ENCODE peak calls at places on chromosome 5, in five cellular contexts. J, I, O, H and B are unnamed samples.
A peak's percentile ranks its signal among the peaks of the same experiment; 100 is the strongest.

GRCh38 chr5:163434410-163434866 is 3.0 kb upstream of the CCNG1 start:
- DNase-seq in J (no peak), I (peak; percentile 61), O (peak; percentile 74), H (no peak), B (no peak)

GRCh38 chr5:11912-12311 is 80.1 kb upstream of the PLEKHG4B start:
- DNase-seq in J (no peak), I (peak; percentile 7), O (peak; percentile 33), H (no peak), B (peak; percentile 6)

GRCh38 chr5:73280821-73281746 is 108.1 kb downstream of the TMEM174 start:
- DNase-seq in J (no peak), I (peak; percentile 70), O (peak; percentile 73), H (peak; percentile 50), B (peak; percentile 46)

GRCh38 chr5:12017037-12017436 is 112.8 kb upstream of the CTNND2 start:
- DNase-seq in J (no peak), I (no peak), O (no peak), H (no peak), B (no peak)

GRCh38 chr5:14305045-14305444 is 161.9 kb downstream of the TRIO start:
- DNase-seq in J (peak; percentile 39), I (peak; percentile 81), O (peak; percentile 90), H (no peak), B (peak; percentile 57)

GRCh38 chr5:133460172-133460758 is 152.1 kb downstream of the FSTL4 start:
- DNase-seq in J (no peak), I (no peak), O (peak; percentile 10), H (peak; percentile 55), B (no peak)

GRCh38 chr5:173297813-173298212 is 30.4 kb downstream of the STC2 start:
- DNase-seq in J (no peak), I (no peak), O (no peak), H (no peak), B (no peak)

GRCh38 chr5:90783460-90784333 is 225.1 kb downstream of the ADGRV1 start:
- DNase-seq in J (peak; percentile 16), I (peak; percentile 72), O (peak; percentile 76), H (peak; percentile 43), B (peak; percentile 58)

GRCh38 chr5:136025900-136026299 is 2.9 kb upstream of the TGFBI start:
- DNase-seq in J (no peak), I (peak; percentile 95), O (peak; percentile 51), H (no peak), B (peak; percentile 90)

GRCh38 chr5:10601246-10602030 is 37.6 kb downstream of the ANKRD33B start:
- DNase-seq in J (peak; percentile 62), I (peak; percentile 97), O (peak; percentile 92), H (peak; percentile 88), B (peak; percentile 83)

GRCh38 chr5:37005252-37005651 is 128.7 kb downstream of the NIPBL start:
- DNase-seq in J (peak; percentile 35), I (peak; percentile 70), O (peak; percentile 57), H (no peak), B (peak; percentile 24)

GRCh38 chr5:60870857-60871256 is 26.8 kb upstream of the ELOVL7 start:
- DNase-seq in J (no peak), I (no peak), O (no peak), H (no peak), B (no peak)

GRCh38 chr5:141795421-141795820 is 82.8 kb downstream of the PCDH1 start:
- DNase-seq in J (no peak), I (no peak), O (no peak), H (no peak), B (no peak)

GRCh38 chr5:132199116-132199680 is 28.5 kb downstream of the P4HA2 start:
- DNase-seq in J (no peak), I (no peak), O (no peak), H (no peak), B (no peak)

GRCh38 chr5:178940569-178941360 is at the start of gene ZNF454:
- DNase-seq in J (peak; percentile 71), I (peak; percentile 86), O (peak; percentile 88), H (peak; percentile 97), B (peak; percentile 87)

GRCh38 chr5:133675376-133676154 is 63.2 kb upstream of the FSTL4 start:
- DNase-seq in J (no peak), I (no peak), O (no peak), H (no peak), B (no peak)

GRCh38 chr5:179287631-179288030 is 57.6 kb downstream of the ADAMTS2 start:
- DNase-seq in J (no peak), I (no peak), O (no peak), H (no peak), B (no peak)

GRCh38 chr5:63055421-63055820 is 476.8 kb downstream of the LRRC70 start:
- DNase-seq in J (no peak), I (no peak), O (no peak), H (no peak), B (no peak)

GRCh38 chr5:172683696-172684464 is 42.8 kb downstream of the NEURL1B start:
- DNase-seq in J (no peak), I (no peak), O (no peak), H (no peak), B (no peak)

GRCh38 chr5:8842906-8843590 is 702.8 kb downstream of the SEMA5A start:
- DNase-seq in J (no peak), I (peak; percentile 39), O (peak; percentile 53), H (peak; percentile 27), B (peak; percentile 61)

GRCh38 chr5:134113908-134114875 is at the start of gene TCF7:
- DNase-seq in J (peak; percentile 23), I (peak; percentile 76), O (peak; percentile 75), H (peak; percentile 99), B (peak; percentile 71)

GRCh38 chr5:21918451-21918850 is 934.7 kb downstream of the CDH12 start:
- DNase-seq in J (no peak), I (no peak), O (no peak), H (no peak), B (no peak)

GRCh38 chr5:102796014-102796413 is 40.9 kb downstream of the PAM start:
- DNase-seq in J (no peak), I (no peak), O (no peak), H (no peak), B (no peak)

GRCh38 chr5:36323926-36324781 is 22.5 kb upstream of the RANBP3L start:
- DNase-seq in J (no peak), I (no peak), O (no peak), H (no peak), B (no peak)

GRCh38 chr5:41270423-41271251 is 57.3 kb upstream of the C6 start:
- DNase-seq in J (peak; percentile 54), I (peak; percentile 88), O (peak; percentile 83), H (peak; percentile 18), B (peak; percentile 60)

GRCh38 chr5:56585973-56586740 is 229.2 kb upstream of the MAP3K1 start:
- DNase-seq in J (no peak), I (peak; percentile 2), O (peak; percentile 27), H (no peak), B (no peak)

DNA sequence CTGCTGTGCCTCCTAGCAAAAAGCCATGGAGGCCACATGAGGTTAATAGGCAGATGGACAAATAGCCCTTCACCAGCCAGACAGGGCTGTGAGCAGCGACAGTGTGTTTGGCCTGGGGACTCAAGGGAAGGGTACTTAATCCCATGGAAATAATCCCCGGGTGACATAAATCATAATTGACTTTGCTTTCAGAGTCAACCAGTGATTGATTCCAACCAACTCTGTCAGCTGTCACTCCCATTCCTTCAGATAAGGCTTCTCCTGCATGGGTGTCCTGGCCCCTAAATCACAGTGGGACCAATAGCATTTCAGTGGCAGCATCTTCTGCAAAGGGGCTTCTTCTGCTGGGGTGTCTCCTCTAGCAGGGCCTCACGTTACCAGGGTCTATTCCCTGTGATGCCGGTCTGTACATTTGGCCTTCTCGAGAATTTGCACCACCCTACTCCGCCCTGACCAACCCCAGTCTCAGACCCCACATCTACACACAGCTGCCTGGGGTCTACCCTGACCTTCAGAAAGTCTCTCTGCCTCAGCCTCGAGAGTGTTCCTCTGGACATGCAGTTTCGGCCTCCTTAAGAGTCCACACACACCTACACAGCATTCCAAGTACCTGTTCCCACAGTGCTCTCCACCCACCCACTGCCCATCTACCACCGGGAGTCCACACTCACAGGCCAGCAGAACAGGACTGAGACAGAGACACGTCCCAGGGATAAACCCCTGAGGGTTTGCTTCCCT is 3.7 kb downstream of the CLTB start:
- DNase-seq in J (no peak), I (no peak), O (no peak), H (peak; percentile 5), B (no peak)
- H3K4me3 ChIP-seq in J (no peak overlapping the region), I (no peak overlapping the region), O (no peak overlapping the region), H (no peak overlapping the region), B (no peak overlapping the region)

DNA sequence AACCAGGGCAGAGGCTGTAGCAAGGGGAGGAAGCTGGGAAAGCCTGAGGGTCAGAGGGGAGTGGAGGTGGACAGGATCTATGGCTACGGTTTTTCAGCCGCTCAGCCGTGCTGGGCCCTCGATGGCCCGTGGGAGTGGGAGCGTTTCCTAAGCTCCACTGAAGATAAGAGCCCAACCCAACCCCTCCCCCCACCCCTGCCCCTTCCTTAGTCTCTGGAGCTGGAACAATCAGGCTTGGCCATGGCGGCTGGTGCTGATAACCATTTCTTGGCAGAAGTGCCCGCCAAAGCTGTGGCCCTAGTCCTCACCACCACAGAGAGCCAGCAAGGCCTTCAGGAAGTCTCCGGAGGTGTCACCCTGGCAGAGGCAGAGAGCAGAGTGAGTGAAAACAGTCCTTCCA is 20.3 kb upstream of the TNIP1 start:
- DNase-seq in J (no peak), I (no peak), O (no peak), H (no peak), B (no peak)
- TF ChIP-seq CTCF in J (no peak), I (no peak), O (no peak), H (no peak), B (no peak)

GRCh38 chr5:68258531-68258930 is 43.0 kb downstream of the PIK3R1 start:
- DNase-seq in J (no peak), I (no peak), O (no peak), H (no peak), B (no peak)
- H3K4me3 ChIP-seq in J (no peak overlapping the region), I (no peak overlapping the region), O (no peak overlapping the region), H (no peak overlapping the region), B (no peak overlapping the region)

GRCh38 chr5:150196514-150196913 is 6.7 kb downstream of the SLC6A7 start:
- DNase-seq in J (no peak), I (no peak), O (no peak), H (no peak), B (no peak)
- TF ChIP-seq CTCF in J (no peak), I (no peak), O (no peak), H (no peak), B (no peak)

GRCh38 chr5:17305964-17306725 is 88.7 kb downstream of the BASP1 start:
- DNase-seq in J (peak; percentile 89), I (peak; percentile 98), O (peak; percentile 89), H (no peak), B (peak; percentile 77)
- H3K4me3 ChIP-seq in J (no peak overlapping the region), I (no peak overlapping the region), O (no peak overlapping the region), H (no peak overlapping the region), B (no peak overlapping the region)

GRCh38 chr5:98349990-98350365 is 423.5 kb upstream of the RGMB start:
- DNase-seq in J (no peak), I (no peak), O (no peak), H (no peak), B (no peak)

DNA sequence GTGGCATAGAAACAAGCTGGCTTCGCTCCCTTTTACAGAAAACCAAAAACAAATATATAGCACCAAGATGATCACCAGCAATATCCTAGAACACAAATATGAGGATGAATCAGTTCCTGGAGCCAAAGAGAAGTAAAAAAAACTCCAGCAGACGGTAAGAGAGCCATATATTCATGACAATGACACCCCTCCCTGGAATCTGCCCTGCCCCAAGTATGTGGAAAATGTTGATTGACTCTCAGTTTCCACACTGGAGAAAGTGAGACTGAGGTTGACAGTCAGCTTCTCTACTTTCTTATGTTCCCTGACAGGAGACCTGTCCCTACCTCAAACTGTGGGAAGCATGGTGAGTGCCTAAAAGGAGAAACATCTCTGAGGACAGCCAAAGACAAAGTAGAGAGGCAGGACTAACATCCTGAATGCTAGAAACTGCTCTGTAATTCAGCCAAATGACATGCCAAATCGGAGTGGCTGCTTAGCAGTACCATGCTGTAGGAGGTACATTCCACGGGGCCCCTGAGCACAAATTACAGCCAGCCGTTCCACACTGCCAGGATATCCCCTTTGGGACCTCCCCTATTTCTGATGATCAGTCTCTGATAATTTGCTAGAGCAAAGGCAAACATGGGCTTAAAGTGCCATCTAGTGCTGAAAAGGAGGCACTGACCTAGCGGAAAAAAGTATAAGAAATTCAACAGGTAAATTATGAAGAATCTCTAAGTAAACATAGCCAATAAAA is 424.0 kb upstream of the RGMB start:
- DNase-seq in J (no peak), I (peak; percentile 60), O (peak; percentile 94), H (no peak), B (peak; percentile 92)
- TF ChIP-seq CTCF in J (peak; percentile 67), I (peak; percentile 66), O (peak; percentile 80), H (peak; percentile 68), B (peak; percentile 71)